ENCODE peak calls at places on chromosomes 11 and 22, in ten cellular contexts. G is activated T-helper 1 cell treated with anti-CD3 and anti-CD28 coated beads, Interleukin-2, amount 50 U/mL, for 16 hours; L is NCI-H1417 treated with DMSO at 0.1 percent for 48 hours; Y is naive thymus-derived CD8-positive, alpha-beta T cell; C is NCI-H774; U is cardiac fibroblast; W is mucosa of gallbladder; O is NCI-H1092; A is activated CD4-positive, CD25-positive, alpha-beta regulatory T cell; Z is T follicular helper cell. K is an unnamed sample.

GRCh38 chr22:40023226-40023925 is 28.6 kb downstream of the FAM83F start:
- DNase-seq in O (peak), C (no peak), U (no peak), Z (no peak), W (no peak), A (no peak), G (no peak), L (no peak), Y (no peak), K (peak)

GRCh38 chr22:29949872-29950271 is 66.9 kb downstream of the MTMR3 start:
- DNase-seq in O (no peak), Z (no peak), L (no peak), Y (no peak), W (no peak), A (no peak), U (no peak), C (no peak), G (no peak), K (no peak)

GRCh38 chr11:126444072-126444471 is 88.6 kb downstream of the ST3GAL4 start:
- DNase-seq in Z (no peak), G (no peak), U (no peak), A (no peak), L (no peak), W (no peak), C (no peak), O (no peak), Y (no peak), K (no peak)

GRCh38 chr11:71450507-71450906 is 2.3 kb upstream of the DHCR7 start:
- DNase-seq in Y (no peak), C (no peak), A (no peak), Z (no peak), G (no peak), L (no peak), U (no peak), O (no peak), W (no peak), K (no peak)

GRCh38 chr11:9689721-9690120 is 25.8 kb downstream of the SWAP70 start:
- DNase-seq in A (no peak), C (no peak), L (no peak), Y (no peak), G (no peak), Z (no peak), U (peak), O (no peak), W (no peak), K (no peak)

GRCh38 chr11:9842923-9843322 is 179.0 kb downstream of the SWAP70 start:
- DNase-seq in Z (no peak), C (no peak), W (no peak), A (no peak), U (no peak), Y (no peak), G (no peak), L (no peak), O (no peak), K (no peak)

GRCh38 chr11:111980062-111980461 is 42.9 kb downstream of the DIXDC1 start:
- DNase-seq in C (no peak), Y (no peak), O (no peak), U (no peak), Z (no peak), G (no peak), W (no peak), L (no peak), A (no peak), K (no peak)

GRCh38 chr22:42644422-42645340 is 4.3 kb upstream of the ATP5MGL start:
- DNase-seq in W (no peak), A (no peak), Z (no peak), Y (no peak), O (no peak), C (no peak), G (no peak), L (no peak), U (peak), K (no peak)

GRCh38 chr11:101863361-101863760 is 51.4 kb upstream of the CEP126 start:
- DNase-seq in L (no peak), Z (no peak), O (no peak), U (peak), C (no peak), G (no peak), A (no peak), W (no peak), Y (no peak), K (no peak)

GRCh38 chr11:108958446-108959123 is 293.7 kb downstream of the DDX10 start:
- DNase-seq in L (no peak), Y (no peak), G (no peak), U (peak), W (no peak), C (no peak), Z (no peak), O (no peak), A (no peak), K (no peak)

GRCh38 chr11:23013509-23013908 is 153.2 kb upstream of the CCDC179 start:
- DNase-seq in L (no peak), A (no peak), G (no peak), Z (no peak), U (no peak), C (no peak), W (no peak), Y (no peak), O (no peak), K (no peak)

GRCh38 chr11:2838676-2839075 is 46.9 kb downstream of the CDKN1C start:
- DNase-seq in L (no peak), Z (no peak), Y (no peak), O (no peak), G (no peak), W (no peak), U (no peak), C (no peak), A (no peak), K (no peak)

GRCh38 chr11:119788911-119789560 is 60.0 kb upstream of the NECTIN1 start:
- DNase-seq in A (no peak), U (no peak), G (no peak), Z (no peak), C (no peak), L (no peak), O (no peak), W (no peak), Y (no peak), K (no peak)

GRCh38 chr22:24333301-24333700 is 62.7 kb downstream of the SPECC1L start:
- DNase-seq in Y (no peak), U (peak), C (no peak), O (no peak), W (no peak), Z (no peak), L (no peak), G (no peak), A (no peak), K (no peak)

GRCh38 chr11:2287102-2287501 is 14.6 kb downstream of the C11orf21 start:
- DNase-seq in U (no peak), O (no peak), W (no peak), Z (no peak), G (no peak), C (no peak), A (no peak), Y (no peak), L (no peak), K (no peak)

GRCh38 chr22:38504731-38505594 is 1.1 kb downstream of the DDX17 start:
- DNase-seq in Y (peak), G (peak), U (peak), O (no peak), A (peak), W (peak), Z (peak), L (no peak), C (no peak), K (no peak)

GRCh38 chr11:97893612-97894011 is 1127.1 kb upstream of the CNTN5 start:
- DNase-seq in O (peak), U (no peak), G (no peak), C (no peak), A (no peak), L (no peak), W (no peak), Z (no peak), Y (no peak), K (no peak)

GRCh38 chr11:19713221-19714092 is 820 bp downstream of the NAV2 start:
- DNase-seq in O (no peak), C (no peak), W (no peak), U (no peak), G (no peak), Z (no peak), L (no peak), Y (no peak), A (no peak), K (no peak)

GRCh38 chr11:65572356-65573043 is at the start of gene FAM89B:
- DNase-seq in Z (peak), U (peak), W (peak), G (peak), L (no peak), C (peak), Y (peak), A (peak), O (peak), K (peak)

GRCh38 chr11:15976433-15977045 is 379.8 kb downstream of the SOX6 start:
- DNase-seq in L (no peak), A (no peak), G (no peak), Y (no peak), W (no peak), U (peak), C (no peak), Z (no peak), O (no peak), K (no peak)

GRCh38 chr11:68963779-68964178 is 17.0 kb downstream of the MRGPRD start:
- DNase-seq in L (no peak), A (no peak), G (no peak), W (no peak), C (no peak), O (no peak), Y (no peak), U (no peak), Z (no peak), K (no peak)

GRCh38 chr11:727859-728748 is 19.2 kb upstream of the TALDO1 start:
- DNase-seq in Y (peak), G (peak), C (peak), Z (peak), U (peak), L (no peak), W (peak), A (peak), O (peak), K (peak)

GRCh38 chr11:61797263-61797944 is 4.7 kb downstream of the FEN1 start:
- DNase-seq in U (peak), G (peak), A (peak), C (peak), Z (peak), Y (peak), W (peak), O (peak), L (peak), K (peak)

GRCh38 chr11:47506363-47506762 is 46.6 kb downstream of the CELF1 start:
- DNase-seq in Y (no peak), C (no peak), A (no peak), L (no peak), Z (no peak), U (peak), O (no peak), G (no peak), W (no peak), K (no peak)

GRCh38 chr11:44066732-44067131 is 662 bp downstream of the ACCS start:
- DNase-seq in O (no peak), L (no peak), G (no peak), C (peak), Y (no peak), Z (no peak), A (no peak), U (peak), W (no peak), K (no peak)